ENCODE peak calls at places on chromosome 18, in nine cellular contexts. M is adrenal gland, L is A549, X is kidney, G is AG04450, D is astrocyte, T is heart right ventricle, A is fibroblast of pulmonary artery, P is body of pancreas. J is an unnamed sample.
A peak's percentile ranks its signal among the peaks of the same experiment; 100 is the strongest.

GRCh38 chr18:31268985-31269406 is 49.0 kb upstream of the DSG1 start:
- DNase-seq in L (no peak), D (peak; percentile 26), M (no peak), G (no peak), P (peak; percentile 21), T (no peak), X (no peak), A (peak; percentile 29), J (peak; percentile 42)

GRCh38 chr18:58158008-58158407 is 114.0 kb downstream of the NEDD4L start:
- DNase-seq in M (peak; percentile 9), L (no peak), D (no peak), X (no peak), G (no peak), P (no peak), A (no peak), T (no peak), J (no peak)

GRCh38 chr18:48622911-48623431 is 84.1 kb downstream of the CTIF start:
- DNase-seq in D (peak; percentile 80), T (no peak), A (peak; percentile 49), M (no peak), G (no peak), P (no peak), X (no peak), L (no peak), J (no peak)

GRCh38 chr18:75141166-75141565 is 67.8 kb downstream of the PTGR3 start:
- DNase-seq in M (no peak), X (no peak), G (no peak), L (no peak), A (no peak), D (no peak), P (no peak), T (no peak), J (no peak)

GRCh38 chr18:9914334-9914583 is 443 bp downstream of the VAPA start:
- DNase-seq in G (no peak), A (no peak), P (no peak), M (no peak), L (no peak), X (no peak), T (no peak), D (no peak), J (no peak)

GRCh38 chr18:50203801-50204604 is 9.1 kb upstream of the MYO5B start:
- DNase-seq in A (peak; percentile 39), T (peak; percentile 14), X (no peak), P (peak; percentile 72), G (no peak), L (peak; percentile 24), M (peak; percentile 59), D (peak; percentile 3), J (no peak)

GRCh38 chr18:23902396-23902795 is 112.2 kb upstream of the TTC39C start:
- DNase-seq in M (no peak), P (no peak), D (no peak), T (no peak), L (no peak), A (no peak), G (no peak), X (no peak), J (no peak)

GRCh38 chr18:57922885-57923284 is 119.8 kb upstream of the ATP8B1 start:
- DNase-seq in T (no peak), M (no peak), X (no peak), A (no peak), P (no peak), G (no peak), L (no peak), D (no peak), J (no peak)

GRCh38 chr18:23689031-23689615 is at the start of gene LAMA3:
- DNase-seq in A (no peak), X (peak; percentile 80), P (peak; percentile 45), M (peak; percentile 48), T (peak; percentile 71), D (no peak), L (peak; percentile 46), G (no peak), J (no peak)

GRCh38 chr18:28365406-28365805 is 188.5 kb upstream of the CDH2 start:
- DNase-seq in P (peak; percentile 4), A (peak; percentile 71), T (no peak), L (no peak), G (no peak), M (no peak), D (peak; percentile 51), X (no peak), J (peak; percentile 40)

GRCh38 chr18:50819027-50819726 is 639 bp downstream of the MRO start:
- DNase-seq in G (no peak), L (peak; percentile 40), T (peak; percentile 31), D (peak; percentile 24), M (peak; percentile 52), X (peak; percentile 84), A (peak; percentile 47), P (peak; percentile 85), J (no peak)

GRCh38 chr18:64207818-64208217 is 58.9 kb upstream of the LINC00305 start:
- DNase-seq in L (no peak), P (no peak), D (no peak), T (no peak), M (no peak), G (no peak), A (no peak), X (no peak), J (no peak)

GRCh38 chr18:50373531-50373930 is 1.3 kb upstream of the SKA1 start:
- DNase-seq in L (no peak), T (no peak), P (peak; percentile 9), M (no peak), A (no peak), D (no peak), X (no peak), G (no peak), J (no peak)

GRCh38 chr18:40380657-40381441 is 1574.2 kb upstream of the PIK3C3 start:
- DNase-seq in M (no peak), G (no peak), X (no peak), D (peak; percentile 52), A (no peak), P (no peak), L (no peak), T (no peak), J (no peak)

GRCh38 chr18:13302611-13303267 is 84.2 kb downstream of the LDLRAD4 start:
- DNase-seq in X (no peak), P (peak; percentile 50), A (no peak), L (no peak), T (no peak), D (no peak), M (no peak), G (no peak), J (no peak)
- TF ChIP-seq CTCF in X (no peak), P (no peak), A (no peak), L (no peak), T (no peak), D (no peak), M (no peak), G (no peak), J (no peak)

GRCh38 chr18:35029770-35030169 is 11.4 kb upstream of the MAPRE2 start:
- DNase-seq in L (no peak), P (no peak), M (no peak), T (no peak), X (no peak), G (no peak), D (no peak), A (no peak), J (no peak)

GRCh38 chr18:35029103-35029502 is 12.1 kb upstream of the MAPRE2 start:
- DNase-seq in T (no peak), X (peak; percentile 74), M (peak; percentile 49), A (peak; percentile 53), G (peak; percentile 23), L (no peak), D (peak; percentile 68), P (no peak), J (no peak)

GRCh38 chr18:35030234-35030989 is 10.8 kb upstream of the MAPRE2 start:
- DNase-seq in D (no peak), L (no peak), X (no peak), P (no peak), T (no peak), M (no peak), A (no peak), G (no peak), J (no peak)

GRCh38 chr18:35028556-35028955 is 12.7 kb upstream of the MAPRE2 start:
- DNase-seq in D (peak; percentile 61), P (no peak), M (no peak), L (no peak), G (no peak), A (no peak), T (no peak), X (no peak), J (no peak)

DNA sequence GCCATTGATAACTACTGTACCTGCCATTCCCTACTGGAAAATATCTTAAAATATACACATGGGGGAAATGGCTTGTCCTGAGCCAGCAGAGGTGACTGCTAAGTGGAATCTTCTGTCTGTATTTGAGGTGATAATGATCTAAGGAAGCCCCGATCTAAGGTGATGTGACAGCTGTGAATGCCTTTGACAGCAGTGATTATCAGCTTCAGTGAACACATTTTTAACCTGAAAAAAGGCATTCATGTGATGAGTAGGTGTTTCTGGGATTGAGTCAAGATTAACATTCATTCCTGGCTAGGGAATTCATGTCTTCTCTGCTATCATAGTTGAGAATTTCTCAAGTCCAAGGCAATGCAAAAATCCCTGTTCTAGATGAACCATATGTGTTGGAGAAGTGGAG is 9.1 kb upstream of the MAPRE2 start:
- DNase-seq in P (no peak), X (no peak), L (no peak), T (no peak), M (no peak), D (no peak), A (no peak), G (no peak), J (no peak)
- H3K4me3 ChIP-seq in P (no peak overlapping the region), X (no peak overlapping the region), L (no peak overlapping the region), T (no peak overlapping the region), M (no peak overlapping the region), D (no peak overlapping the region), A (no peak overlapping the region), G (no peak overlapping the region), J (no peak overlapping the region)

GRCh38 chr18:52343138-52343537 is 3.1 kb downstream of the DCC start:
- DNase-seq in M (no peak), L (no peak), A (peak; percentile 1), P (no peak), T (no peak), D (no peak), G (no peak), X (no peak), J (no peak)
- TF ChIP-seq CTCF in M (no peak), L (peak; percentile 24), A (no peak), P (no peak), T (no peak), D (peak; percentile 31), G (peak; percentile 32), X (no peak), J (peak; percentile 71)

GRCh38 chr18:34223164-34223892 is 1.4 kb downstream of the NOL4 start:
- DNase-seq in M (no peak), A (no peak), X (peak; percentile 74), T (no peak), D (peak; percentile 2), G (no peak), P (no peak), L (no peak), J (no peak)

GRCh38 chr18:34225218-34225553 is 473 bp upstream of the NOL4 start:
- DNase-seq in G (no peak), M (no peak), A (no peak), P (no peak), X (no peak), L (no peak), T (no peak), D (no peak), J (no peak)

GRCh38 chr18:34224423-34225217 is at the start of gene NOL4:
- DNase-seq in A (no peak), L (no peak), T (peak; percentile 10), P (peak; percentile 70), D (peak; percentile 37), M (peak; percentile 45), X (peak; percentile 88), G (no peak), J (no peak)

GRCh38 chr18:34222396-34223163 is 2.1 kb downstream of the NOL4 start:
- DNase-seq in A (no peak), M (no peak), X (peak; percentile 70), T (peak; percentile 30), D (peak; percentile 3), P (no peak), G (no peak), L (no peak), J (no peak)

GRCh38 chr18:34223893-34224422 is 755 bp downstream of the NOL4 start:
- DNase-seq in A (no peak), P (no peak), D (no peak), G (no peak), M (no peak), X (no peak), T (no peak), L (no peak), J (no peak)
- H3K4me3 ChIP-seq in A (peak overlapping the region; percentile 35), P (no peak overlapping the region), D (peak overlapping the region; percentile 66), G (no peak overlapping the region), M (no peak overlapping the region), X (peak overlapping the region; percentile 54), T (peak overlapping the region; percentile 47), L (no peak overlapping the region), J (peak overlapping the region; percentile 57)

J was measured in epithelial cell of proximal tubule.